ENCODE peak calls at places on chromosomes 6 and 20, in six cellular contexts. P is HS-5, G is cardiac fibroblast, X is HT1080, Q is heart right ventricle, T is iris pigment epithelial cell. Y is an unnamed sample.

GRCh38 chr6:20933057-20933792 is 399.0 kb downstream of the CDKAL1 start:
- DNase-seq in P (no peak), G (no peak), X (no peak), Q (no peak), T (no peak), Y (no peak)

GRCh38 chr6:169424821-169425240 is 171.2 kb upstream of the THBS2 start:
- DNase-seq in P (no peak), G (peak; percentile 66), X (no peak), Q (no peak), T (peak; percentile 54), Y (no peak)

GRCh38 chr20:9507544-9508239 is 6.7 kb upstream of the LAMP5 start:
- DNase-seq in P (no peak), G (no peak), X (no peak), Q (no peak), T (no peak), Y (no peak)

GRCh38 chr20:20452254-20452676 is 84.4 kb downstream of the INSM1 start:
- DNase-seq in P (no peak), G (peak; percentile 42), X (peak; percentile 38), Q (peak; percentile 52), T (peak; percentile 63), Y (peak; percentile 8)

GRCh38 chr20:61738601-61739069 is 327.0 kb downstream of the TAF4 start:
- DNase-seq in P (no peak), G (no peak), X (no peak), Q (no peak), T (no peak), Y (no peak)

GRCh38 chr20:12823742-12824141 is 185.0 kb upstream of the SPTLC3 start:
- DNase-seq in P (no peak), G (no peak), X (no peak), Q (no peak), T (no peak), Y (no peak)

GRCh38 chr20:40532103-40532502 is 156.9 kb downstream of the MAFB start:
- DNase-seq in P (no peak), G (peak; percentile 26), X (peak; percentile 25), Q (no peak), T (peak; percentile 12), Y (no peak)

GRCh38 chr20:37850724-37851123 is 52.2 kb upstream of the VSTM2L start:
- DNase-seq in P (no peak), G (no peak), X (no peak), Q (no peak), T (peak; percentile 62), Y (no peak)

GRCh38 chr6:42279144-42279781 is 61.6 kb upstream of the MRPS10 start:
- DNase-seq in P (no peak), G (peak; percentile 64), X (peak; percentile 71), Q (peak; percentile 25), T (peak; percentile 56), Y (no peak)

GRCh38 chr20:33658929-33659328 is 3.2 kb upstream of the C20orf144 start:
- DNase-seq in P (no peak), G (no peak), X (no peak), Q (no peak), T (no peak), Y (no peak)

GRCh38 chr6:39068391-39068790 is 19.8 kb downstream of the GLP1R start:
- DNase-seq in P (no peak), G (no peak), X (no peak), Q (no peak), T (no peak), Y (no peak)

Y was measured in stimulated activated CD8-positive, alpha-beta memory T cell treated with anti-CD3 and anti-CD28 coated beads, Interleukin-7, amount 100 ng/mL, for 1 hour.